ENCODE peak calls at places on chromosomes 13 and 19, in five cellular contexts. One of them, this sample, is unnamed.

GRCh38 chr19:5090780-5091575 is 122.1 kb downstream of the KDM4B start:
- DNase-seq in K562: peak
- DNase-seq in HepG2: no peak
- DNase-seq in GM12892: no peak
- DNase-seq in H1: no peak
- DNase-seq in this sample: no peak

GRCh38 chr19:32257326-32258073 is 87.9 kb upstream of the ZNF507 start:
- DNase-seq in HepG2: no peak
- DNase-seq in GM12892: no peak
- DNase-seq in K562: no peak
- DNase-seq in H1: peak
- DNase-seq in this sample: no peak

GRCh38 chr19:4493929-4494690 is 22.0 kb downstream of the HDGFL2 start:
- DNase-seq in K562: no peak
- DNase-seq in H1: no peak
- DNase-seq in HepG2: no peak
- DNase-seq in GM12892: no peak
- DNase-seq in this sample: no peak

GRCh38 chr13:75760182-75760981 is 124.3 kb downstream of the LMO7 start:
- DNase-seq in H1: no peak
- DNase-seq in GM12892: no peak
- DNase-seq in K562: no peak
- DNase-seq in HepG2: peak
- DNase-seq in this sample: no peak

GRCh38 chr19:32373614-32374295 is 28.3 kb downstream of the ZNF507 start:
- DNase-seq in H1: no peak
- DNase-seq in GM12892: no peak
- DNase-seq in K562: peak
- DNase-seq in HepG2: peak
- DNase-seq in this sample: no peak

GRCh38 chr13:102878491-102878890 is 32.7 kb downstream of the ERCC5 start:
- DNase-seq in GM12892: no peak
- DNase-seq in K562: no peak
- DNase-seq in HepG2: no peak
- DNase-seq in H1: no peak
- DNase-seq in this sample: no peak

GRCh38 chr19:5345895-5346386 is 5.3 kb upstream of the PTPRS start:
- DNase-seq in K562: no peak
- DNase-seq in GM12892: no peak
- DNase-seq in H1: no peak
- DNase-seq in HepG2: no peak
- DNase-seq in this sample: no peak

GRCh38 chr19:9871626-9872338 is 36.7 kb downstream of the PIN1 start:
- DNase-seq in HepG2: peak
- DNase-seq in K562: peak
- DNase-seq in GM12892: no peak
- DNase-seq in H1: no peak
- DNase-seq in this sample: no peak

GRCh38 chr13:49517461-49517860 is 21.7 kb downstream of the PHF11 start:
- DNase-seq in K562: no peak
- DNase-seq in HepG2: peak
- DNase-seq in GM12892: no peak
- DNase-seq in H1: no peak
- DNase-seq in this sample: no peak

GRCh38 chr13:82933986-82934385 is 948.3 kb downstream of the SLITRK1 start:
- DNase-seq in GM12892: no peak
- DNase-seq in HepG2: no peak
- DNase-seq in H1: no peak
- DNase-seq in K562: no peak
- DNase-seq in this sample: no peak

GRCh38 chr19:45968626-45969025 is 5.0 kb downstream of the NOVA2 start:
- DNase-seq in K562: no peak
- DNase-seq in HepG2: no peak
- DNase-seq in H1: no peak
- DNase-seq in GM12892: no peak
- DNase-seq in this sample: no peak

GRCh38 chr13:110107568-110108347 is 199.2 kb downstream of the COL4A1 start:
- DNase-seq in K562: no peak
- DNase-seq in H1: peak
- DNase-seq in HepG2: no peak
- DNase-seq in GM12892: no peak
- DNase-seq in this sample: no peak

GRCh38 chr13:86002921-86003488 is 203.8 kb upstream of the SLITRK6 start:
- DNase-seq in HepG2: no peak
- DNase-seq in GM12892: no peak
- DNase-seq in H1: no peak
- DNase-seq in K562: no peak
- DNase-seq in this sample: no peak

GRCh38 chr13:51814825-51815650 is 11.1 kb upstream of the DHRS12 start:
- DNase-seq in GM12892: peak
- DNase-seq in H1: peak
- DNase-seq in HepG2: peak
- DNase-seq in K562: peak
- DNase-seq in this sample: peak

GRCh38 chr13:109394311-109394988 is 391.9 kb downstream of the IRS2 start:
- DNase-seq in GM12892: no peak
- DNase-seq in HepG2: no peak
- DNase-seq in K562: no peak
- DNase-seq in H1: no peak
- DNase-seq in this sample: no peak

GRCh38 chr13:32454886-32455593 is 27.1 kb upstream of the N4BP2L1 start:
- DNase-seq in GM12892: no peak
- DNase-seq in H1: no peak
- DNase-seq in K562: no peak
- DNase-seq in HepG2: peak
- DNase-seq in this sample: no peak

DNA sequence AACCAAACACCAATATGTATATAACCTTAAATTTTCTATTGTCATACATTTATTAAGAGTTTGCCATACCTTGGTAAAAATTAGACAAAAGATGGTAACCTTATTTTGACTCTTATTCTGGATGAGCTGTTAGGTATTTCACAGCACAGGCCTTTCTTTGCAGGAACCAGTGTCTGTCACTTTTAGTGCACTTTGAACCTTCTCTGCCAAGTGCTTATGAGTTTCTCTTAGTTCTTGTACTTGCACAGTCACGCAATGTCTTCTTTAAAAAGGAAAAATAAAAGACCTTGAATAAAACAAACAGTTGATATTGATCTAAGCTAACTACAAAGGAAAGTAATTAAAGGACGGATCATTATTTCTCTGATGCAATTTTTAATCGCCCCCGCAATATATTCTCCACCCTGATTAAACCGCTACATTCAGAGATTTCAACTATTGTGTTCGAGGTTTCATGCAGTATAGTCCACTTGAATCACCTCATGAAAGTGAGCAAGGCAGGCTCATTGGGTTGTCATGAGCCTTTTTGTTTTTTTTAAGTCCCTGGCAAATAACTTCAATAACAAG is 534.5 kb downstream of the KLF5 start:
- DNase-seq in HepG2: peak
- DNase-seq in H1: no peak
- DNase-seq in GM12892: no peak
- DNase-seq in K562: no peak
- DNase-seq in this sample: no peak
- TF ChIP-seq TAF1 in HepG2: no peak
- TF ChIP-seq TAF1 in H1: no peak
- TF ChIP-seq TAF1 in GM12892: no peak
- TF ChIP-seq TAF1 in K562: no peak
- TF ChIP-seq TAF1 in this sample: no peak

DNA sequence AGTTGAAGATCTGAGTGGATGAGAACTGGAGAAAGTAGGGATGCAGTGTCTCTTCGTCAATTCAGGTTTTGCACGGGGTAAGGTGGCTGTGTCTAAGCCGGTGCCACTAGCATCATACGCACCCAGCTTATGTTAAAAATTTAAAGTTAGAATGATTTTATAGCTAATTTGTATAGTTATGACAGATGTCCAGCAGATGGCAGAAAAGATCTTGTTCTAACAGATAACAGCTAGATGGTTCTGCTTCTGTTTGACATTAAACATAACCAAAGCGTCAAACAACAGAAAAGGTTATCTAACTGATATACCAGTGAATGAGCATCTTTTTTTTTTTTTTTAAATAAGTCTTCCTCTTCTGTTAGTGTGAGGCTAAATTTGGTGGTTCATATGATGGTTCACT is 18.8 kb upstream of the EDDM13 start:
- DNase-seq in HepG2: peak
- DNase-seq in K562: peak
- DNase-seq in GM12892: no peak
- DNase-seq in H1: no peak
- DNase-seq in this sample: peak
- TF ChIP-seq TAF1 in HepG2: no peak
- TF ChIP-seq TAF1 in K562: no peak
- TF ChIP-seq TAF1 in GM12892: no peak
- TF ChIP-seq TAF1 in H1: no peak
- TF ChIP-seq TAF1 in this sample: no peak

DNA sequence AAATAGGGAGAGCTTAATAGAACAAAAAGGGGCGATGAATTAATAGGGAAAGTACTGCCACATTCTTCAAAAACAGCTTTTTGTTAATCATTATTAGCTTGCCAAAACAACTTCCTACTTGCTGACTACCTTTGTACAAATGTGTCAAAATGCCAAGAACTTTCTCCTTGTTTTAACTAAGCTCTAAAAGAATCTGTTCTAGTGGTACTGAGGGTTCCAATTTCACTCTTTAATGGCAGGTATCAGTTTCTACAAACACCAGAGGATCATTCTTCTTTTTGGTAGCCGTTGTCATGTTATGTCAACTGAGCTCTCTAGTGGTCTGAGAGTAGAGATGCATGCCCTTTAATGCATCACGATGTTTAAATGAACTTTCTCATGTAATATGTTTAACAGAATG is 29.4 kb upstream of the FBXL3 start:
- DNase-seq in HepG2: no peak
- DNase-seq in K562: no peak
- DNase-seq in H1: no peak
- DNase-seq in GM12892: no peak
- DNase-seq in this sample: no peak
- TF ChIP-seq TAF1 in HepG2: no peak
- TF ChIP-seq TAF1 in K562: no peak
- TF ChIP-seq TAF1 in H1: no peak
- TF ChIP-seq TAF1 in GM12892: no peak
- TF ChIP-seq TAF1 in this sample: no peak

GRCh38 chr13:91401916-91402315 is 3.5 kb downstream of the GPC5 start:
- DNase-seq in K562: no peak
- DNase-seq in H1: no peak
- DNase-seq in GM12892: no peak
- DNase-seq in HepG2: no peak
- DNase-seq in this sample: no peak

GRCh38 chr13:91405240-91405639 is 6.8 kb downstream of the GPC5 start:
- DNase-seq in HepG2: no peak
- DNase-seq in H1: no peak
- DNase-seq in K562: no peak
- DNase-seq in GM12892: no peak
- DNase-seq in this sample: no peak

GRCh38 chr13:91409661-91410060 is 11.2 kb downstream of the GPC5 start:
- DNase-seq in K562: no peak
- DNase-seq in GM12892: no peak
- DNase-seq in HepG2: no peak
- DNase-seq in H1: no peak
- DNase-seq in this sample: no peak

DNA sequence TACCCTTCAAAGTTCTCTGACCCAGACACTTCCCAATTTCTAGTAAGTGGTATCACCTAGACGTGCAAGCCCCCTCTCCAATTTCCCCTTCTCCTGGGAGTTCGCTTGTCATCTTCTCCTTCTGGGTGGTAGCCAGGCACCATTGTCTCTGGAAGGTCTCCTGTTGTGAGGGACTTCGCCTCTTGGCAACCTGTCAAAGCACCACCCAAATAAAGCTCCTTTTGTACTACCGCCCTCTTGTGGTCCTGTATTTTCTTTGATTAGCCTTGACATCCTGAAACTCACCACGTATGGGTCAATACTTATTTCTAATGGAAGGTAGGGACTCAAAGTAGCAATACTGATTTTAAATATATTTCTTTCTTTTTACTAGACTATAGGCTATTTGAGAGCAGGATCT is 8.2 kb downstream of the GPC5 start:
- DNase-seq in H1: peak
- DNase-seq in GM12892: no peak
- DNase-seq in HepG2: peak
- DNase-seq in K562: peak
- DNase-seq in this sample: no peak
- TF ChIP-seq TAF1 in H1: no peak
- TF ChIP-seq TAF1 in GM12892: no peak
- TF ChIP-seq TAF1 in HepG2: no peak
- TF ChIP-seq TAF1 in K562: no peak
- TF ChIP-seq TAF1 in this sample: no peak

GRCh38 chr19:14979498-14980255 is at the start of gene SLC1A6:
- DNase-seq in GM12892: no peak
- DNase-seq in H1: peak
- DNase-seq in K562: no peak
- DNase-seq in HepG2: no peak
- DNase-seq in this sample: no peak
- TF ChIP-seq TAF1 in GM12892: no peak
- TF ChIP-seq TAF1 in H1: no peak
- TF ChIP-seq TAF1 in K562: no peak
- TF ChIP-seq TAF1 in HepG2: no peak
- TF ChIP-seq TAF1 in this sample: no peak

GRCh38 chr13:114002009-114002544 is 28.2 kb upstream of the C13orf46 start:
- DNase-seq in K562: no peak
- DNase-seq in GM12892: no peak
- DNase-seq in H1: no peak
- DNase-seq in HepG2: no peak
- DNase-seq in this sample: no peak
- TF ChIP-seq TAF1 in K562: no peak
- TF ChIP-seq TAF1 in GM12892: no peak
- TF ChIP-seq TAF1 in H1: no peak
- TF ChIP-seq TAF1 in HepG2: no peak
- TF ChIP-seq TAF1 in this sample: no peak